ENCODE peak calls at places on chromosome 22, in seven cellular contexts. One of them, this sample, is unnamed.

GRCh38 chr22:47808236-47808845 is 1045.9 kb downstream of the TBC1D22A start:
- DNase-seq in AG10803: no peak
- DNase-seq in posterior cingulate gyrus: no peak
- DNase-seq in EL: no peak
- DNase-seq in activated CD4-positive, CD25-positive, alpha-beta regulatory T cell treated with anti-CD3 and anti-CD28 coated beads, Interleukin-2, amount 50 U/mL, for 72 hours: no peak
- DNase-seq in stimulated activated CD8-positive, alpha-beta memory T cell treated with anti-CD3 and anti-CD28 coated beads, Interleukin-7, amount 100 ng/mL, for 1 hour: no peak
- DNase-seq in stromal cell of bone marrow: no peak
- DNase-seq in this sample: no peak

GRCh38 chr22:35043251-35043931 is 22.6 kb upstream of the ISX start:
- DNase-seq in AG10803: no peak
- DNase-seq in stimulated activated CD8-positive, alpha-beta memory T cell treated with anti-CD3 and anti-CD28 coated beads, Interleukin-7, amount 100 ng/mL, for 1 hour: no peak
- DNase-seq in posterior cingulate gyrus: no peak
- DNase-seq in EL: peak; percentile 11
- DNase-seq in activated CD4-positive, CD25-positive, alpha-beta regulatory T cell treated with anti-CD3 and anti-CD28 coated beads, Interleukin-2, amount 50 U/mL, for 72 hours: no peak
- DNase-seq in stromal cell of bone marrow: no peak
- DNase-seq in this sample: no peak

GRCh38 chr22:26646158-26646557 is 11.2 kb upstream of the MIAT start:
- DNase-seq in posterior cingulate gyrus: peak; percentile 63
- DNase-seq in AG10803: peak; percentile 54
- DNase-seq in EL: peak; percentile 66
- DNase-seq in stimulated activated CD8-positive, alpha-beta memory T cell treated with anti-CD3 and anti-CD28 coated beads, Interleukin-7, amount 100 ng/mL, for 1 hour: no peak
- DNase-seq in activated CD4-positive, CD25-positive, alpha-beta regulatory T cell treated with anti-CD3 and anti-CD28 coated beads, Interleukin-2, amount 50 U/mL, for 72 hours: no peak
- DNase-seq in stromal cell of bone marrow: no peak
- DNase-seq in this sample: no peak

GRCh38 chr22:32979606-32980005 is 78.6 kb downstream of the SYN3 start:
- DNase-seq in AG10803: no peak
- DNase-seq in stromal cell of bone marrow: no peak
- DNase-seq in activated CD4-positive, CD25-positive, alpha-beta regulatory T cell treated with anti-CD3 and anti-CD28 coated beads, Interleukin-2, amount 50 U/mL, for 72 hours: no peak
- DNase-seq in posterior cingulate gyrus: no peak
- DNase-seq in EL: no peak
- DNase-seq in stimulated activated CD8-positive, alpha-beta memory T cell treated with anti-CD3 and anti-CD28 coated beads, Interleukin-7, amount 100 ng/mL, for 1 hour: no peak
- DNase-seq in this sample: no peak

GRCh38 chr22:50303848-50304527 is 3.5 kb downstream of the PLXNB2 start:
- DNase-seq in activated CD4-positive, CD25-positive, alpha-beta regulatory T cell treated with anti-CD3 and anti-CD28 coated beads, Interleukin-2, amount 50 U/mL, for 72 hours: no peak
- DNase-seq in AG10803: no peak
- DNase-seq in stromal cell of bone marrow: no peak
- DNase-seq in posterior cingulate gyrus: no peak
- DNase-seq in stimulated activated CD8-positive, alpha-beta memory T cell treated with anti-CD3 and anti-CD28 coated beads, Interleukin-7, amount 100 ng/mL, for 1 hour: no peak
- DNase-seq in EL: no peak
- DNase-seq in this sample: no peak

GRCh38 chr22:40855960-40856512 is 403 bp downstream of the ST13 start:
- DNase-seq in posterior cingulate gyrus: peak; percentile 23
- DNase-seq in activated CD4-positive, CD25-positive, alpha-beta regulatory T cell treated with anti-CD3 and anti-CD28 coated beads, Interleukin-2, amount 50 U/mL, for 72 hours: no peak
- DNase-seq in stimulated activated CD8-positive, alpha-beta memory T cell treated with anti-CD3 and anti-CD28 coated beads, Interleukin-7, amount 100 ng/mL, for 1 hour: no peak
- DNase-seq in EL: peak; percentile 36
- DNase-seq in stromal cell of bone marrow: no peak
- DNase-seq in AG10803: peak; percentile 22
- DNase-seq in this sample: no peak

GRCh38 chr22:29946220-29946619 is 63.2 kb downstream of the MTMR3 start:
- DNase-seq in EL: no peak
- DNase-seq in activated CD4-positive, CD25-positive, alpha-beta regulatory T cell treated with anti-CD3 and anti-CD28 coated beads, Interleukin-2, amount 50 U/mL, for 72 hours: no peak
- DNase-seq in posterior cingulate gyrus: no peak
- DNase-seq in stromal cell of bone marrow: no peak
- DNase-seq in stimulated activated CD8-positive, alpha-beta memory T cell treated with anti-CD3 and anti-CD28 coated beads, Interleukin-7, amount 100 ng/mL, for 1 hour: no peak
- DNase-seq in AG10803: no peak
- DNase-seq in this sample: no peak

GRCh38 chr22:29342577-29343312 is 27.2 kb upstream of the RASL10A start:
- DNase-seq in stimulated activated CD8-positive, alpha-beta memory T cell treated with anti-CD3 and anti-CD28 coated beads, Interleukin-7, amount 100 ng/mL, for 1 hour: no peak
- DNase-seq in AG10803: no peak
- DNase-seq in stromal cell of bone marrow: no peak
- DNase-seq in activated CD4-positive, CD25-positive, alpha-beta regulatory T cell treated with anti-CD3 and anti-CD28 coated beads, Interleukin-2, amount 50 U/mL, for 72 hours: no peak
- DNase-seq in EL: no peak
- DNase-seq in posterior cingulate gyrus: no peak
- DNase-seq in this sample: no peak

GRCh38 chr22:19819911-19820879 is 34.5 kb downstream of the GNB1L start:
- DNase-seq in stimulated activated CD8-positive, alpha-beta memory T cell treated with anti-CD3 and anti-CD28 coated beads, Interleukin-7, amount 100 ng/mL, for 1 hour: no peak
- DNase-seq in AG10803: no peak
- DNase-seq in stromal cell of bone marrow: no peak
- DNase-seq in posterior cingulate gyrus: no peak
- DNase-seq in EL: no peak
- DNase-seq in activated CD4-positive, CD25-positive, alpha-beta regulatory T cell treated with anti-CD3 and anti-CD28 coated beads, Interleukin-2, amount 50 U/mL, for 72 hours: no peak
- DNase-seq in this sample: no peak

GRCh38 chr22:23080542-23081290 is 10.4 kb downstream of the GNAZ start:
- DNase-seq in stimulated activated CD8-positive, alpha-beta memory T cell treated with anti-CD3 and anti-CD28 coated beads, Interleukin-7, amount 100 ng/mL, for 1 hour: no peak
- DNase-seq in EL: no peak
- DNase-seq in AG10803: no peak
- DNase-seq in activated CD4-positive, CD25-positive, alpha-beta regulatory T cell treated with anti-CD3 and anti-CD28 coated beads, Interleukin-2, amount 50 U/mL, for 72 hours: no peak
- DNase-seq in posterior cingulate gyrus: no peak
- DNase-seq in stromal cell of bone marrow: no peak
- DNase-seq in this sample: no peak

GRCh38 chr22:31001124-31001770 is 32.2 kb downstream of the TUG1 start:
- DNase-seq in stromal cell of bone marrow: no peak
- DNase-seq in EL: no peak
- DNase-seq in AG10803: no peak
- DNase-seq in stimulated activated CD8-positive, alpha-beta memory T cell treated with anti-CD3 and anti-CD28 coated beads, Interleukin-7, amount 100 ng/mL, for 1 hour: no peak
- DNase-seq in posterior cingulate gyrus: no peak
- DNase-seq in activated CD4-positive, CD25-positive, alpha-beta regulatory T cell treated with anti-CD3 and anti-CD28 coated beads, Interleukin-2, amount 50 U/mL, for 72 hours: no peak
- DNase-seq in this sample: no peak

GRCh38 chr22:47835726-47836125 is 1073.3 kb downstream of the TBC1D22A start:
- DNase-seq in EL: peak; percentile 3
- DNase-seq in stromal cell of bone marrow: peak; percentile 42
- DNase-seq in posterior cingulate gyrus: no peak
- DNase-seq in activated CD4-positive, CD25-positive, alpha-beta regulatory T cell treated with anti-CD3 and anti-CD28 coated beads, Interleukin-2, amount 50 U/mL, for 72 hours: no peak
- DNase-seq in stimulated activated CD8-positive, alpha-beta memory T cell treated with anti-CD3 and anti-CD28 coated beads, Interleukin-7, amount 100 ng/mL, for 1 hour: no peak
- DNase-seq in AG10803: peak; percentile 99
- DNase-seq in this sample: no peak

GRCh38 chr22:21996175-21996574 is 13.6 kb upstream of the TOP3B start:
- DNase-seq in activated CD4-positive, CD25-positive, alpha-beta regulatory T cell treated with anti-CD3 and anti-CD28 coated beads, Interleukin-2, amount 50 U/mL, for 72 hours: no peak
- DNase-seq in stimulated activated CD8-positive, alpha-beta memory T cell treated with anti-CD3 and anti-CD28 coated beads, Interleukin-7, amount 100 ng/mL, for 1 hour: no peak
- DNase-seq in EL: no peak
- DNase-seq in stromal cell of bone marrow: no peak
- DNase-seq in posterior cingulate gyrus: no peak
- DNase-seq in AG10803: no peak
- DNase-seq in this sample: no peak

GRCh38 chr22:20291249-20291586 is 23.1 kb upstream of the RTN4R start:
- DNase-seq in AG10803: no peak
- DNase-seq in posterior cingulate gyrus: no peak
- DNase-seq in stromal cell of bone marrow: no peak
- DNase-seq in stimulated activated CD8-positive, alpha-beta memory T cell treated with anti-CD3 and anti-CD28 coated beads, Interleukin-7, amount 100 ng/mL, for 1 hour: no peak
- DNase-seq in EL: no peak
- DNase-seq in activated CD4-positive, CD25-positive, alpha-beta regulatory T cell treated with anti-CD3 and anti-CD28 coated beads, Interleukin-2, amount 50 U/mL, for 72 hours: no peak
- DNase-seq in this sample: no peak

This sample was measured in NCI-H1048.